ENCODE peak calls at places on chromosomes 5 and 9, in eight cellular contexts. One of them, this sample, is unnamed. For H3K4me1, the result is how much of the 10 kb centered on the place peaks cover.

GRCh38 chr5:55063220-55063863 is 39.1 kb upstream of the GZMA start:
- DNase-seq in PC-3: peak
- DNase-seq in A549: no peak
- DNase-seq in left ventricle myocardium inferior: no peak
- DNase-seq in heart right ventricle: no peak
- DNase-seq in mucosa of descending colon: no peak
- DNase-seq in GM23248: peak
- DNase-seq in pancreas: no peak
- DNase-seq in this sample: no peak

GRCh38 chr5:178114325-178115135 is 1.2 kb downstream of the N4BP3 start:
- DNase-seq in mucosa of descending colon: peak
- DNase-seq in PC-3: no peak
- DNase-seq in left ventricle myocardium inferior: no peak
- DNase-seq in pancreas: no peak
- DNase-seq in GM23248: peak
- DNase-seq in A549: no peak
- DNase-seq in heart right ventricle: no peak
- DNase-seq in this sample: peak

GRCh38 chr9:97594414-97594921 is 38.7 kb downstream of the TSTD2 start:
- DNase-seq in mucosa of descending colon: no peak
- DNase-seq in GM23248: no peak
- DNase-seq in pancreas: peak
- DNase-seq in PC-3: no peak
- DNase-seq in heart right ventricle: peak
- DNase-seq in A549: no peak
- DNase-seq in left ventricle myocardium inferior: peak
- DNase-seq in this sample: no peak

GRCh38 chr5:37121027-37121426 is 128.1 kb downstream of the CPLANE1 start:
- DNase-seq in A549: no peak
- DNase-seq in left ventricle myocardium inferior: no peak
- DNase-seq in PC-3: no peak
- DNase-seq in GM23248: no peak
- DNase-seq in pancreas: no peak
- DNase-seq in mucosa of descending colon: no peak
- DNase-seq in heart right ventricle: no peak
- DNase-seq in this sample: no peak

GRCh38 chr5:135592312-135593045 is 13.7 kb upstream of the CXCL14 start:
- DNase-seq in A549: no peak
- DNase-seq in GM23248: no peak
- DNase-seq in heart right ventricle: no peak
- DNase-seq in left ventricle myocardium inferior: no peak
- DNase-seq in pancreas: no peak
- DNase-seq in PC-3: no peak
- DNase-seq in mucosa of descending colon: no peak
- DNase-seq in this sample: no peak

GRCh38 chr5:115461506-115462290 is 82.9 kb downstream of the FEM1C start:
- DNase-seq in pancreas: no peak
- DNase-seq in PC-3: peak
- DNase-seq in heart right ventricle: no peak
- DNase-seq in A549: peak
- DNase-seq in GM23248: peak
- DNase-seq in left ventricle myocardium inferior: no peak
- DNase-seq in mucosa of descending colon: no peak
- DNase-seq in this sample: no peak

GRCh38 chr5:148454576-148454975 is 70.8 kb downstream of the FBXO38 start:
- DNase-seq in PC-3: no peak
- DNase-seq in A549: no peak
- DNase-seq in GM23248: no peak
- DNase-seq in pancreas: no peak
- DNase-seq in mucosa of descending colon: no peak
- DNase-seq in heart right ventricle: no peak
- DNase-seq in left ventricle myocardium inferior: no peak
- DNase-seq in this sample: peak

GRCh38 chr5:132224721-132225120 is 2.9 kb downstream of the P4HA2 start:
- DNase-seq in A549: no peak
- DNase-seq in heart right ventricle: peak
- DNase-seq in PC-3: no peak
- DNase-seq in GM23248: peak
- DNase-seq in mucosa of descending colon: no peak
- DNase-seq in pancreas: no peak
- DNase-seq in left ventricle myocardium inferior: no peak
- DNase-seq in this sample: no peak

GRCh38 chr9:118630931-118631595 is 738.2 kb downstream of the BRINP1 start:
- DNase-seq in left ventricle myocardium inferior: no peak
- DNase-seq in A549: no peak
- DNase-seq in pancreas: no peak
- DNase-seq in heart right ventricle: no peak
- DNase-seq in PC-3: no peak
- DNase-seq in GM23248: peak
- DNase-seq in mucosa of descending colon: no peak
- DNase-seq in this sample: no peak

GRCh38 chr9:18890372-18890771 is 142.6 kb downstream of the SAXO1 start:
- DNase-seq in pancreas: no peak
- DNase-seq in mucosa of descending colon: no peak
- DNase-seq in A549: no peak
- DNase-seq in GM23248: peak
- DNase-seq in PC-3: peak
- DNase-seq in left ventricle myocardium inferior: no peak
- DNase-seq in heart right ventricle: no peak
- DNase-seq in this sample: no peak

DNA sequence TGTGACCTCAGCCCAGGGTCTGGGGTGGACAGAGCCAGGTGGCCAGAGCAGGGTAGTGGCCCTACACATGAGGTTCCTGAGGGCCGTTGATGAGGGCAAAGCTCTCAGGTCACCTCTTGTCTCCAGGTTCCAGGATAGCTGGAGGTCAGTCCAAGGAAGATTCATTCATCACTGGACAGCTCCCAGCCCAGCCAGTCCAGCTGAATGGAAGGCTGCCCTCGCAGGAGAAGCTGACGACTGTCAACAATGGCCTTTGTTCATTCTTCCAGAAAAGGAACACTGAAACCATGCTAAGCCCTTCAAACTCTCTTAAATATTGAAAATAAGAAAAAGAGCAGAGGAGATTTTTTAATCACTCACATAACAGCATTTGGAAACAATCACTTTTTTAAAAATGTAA is 169.7 kb upstream of the TBCA start:
- DNase-seq in pancreas: no peak
- DNase-seq in left ventricle myocardium inferior: no peak
- DNase-seq in mucosa of descending colon: no peak
- DNase-seq in A549: no peak
- DNase-seq in heart right ventricle: no peak
- DNase-seq in PC-3: no peak
- DNase-seq in GM23248: peak
- DNase-seq in this sample: no peak
- H3K4me1 ChIP-seq in pancreas: under half
- H3K4me1 ChIP-seq in left ventricle myocardium inferior: under half
- H3K4me1 ChIP-seq in mucosa of descending colon: under half
- H3K4me1 ChIP-seq in A549: under half
- H3K4me1 ChIP-seq in heart right ventricle: under half
- H3K4me1 ChIP-seq in PC-3: under half
- H3K4me1 ChIP-seq in GM23248: under half
- H3K4me1 ChIP-seq in this sample: under half

DNA sequence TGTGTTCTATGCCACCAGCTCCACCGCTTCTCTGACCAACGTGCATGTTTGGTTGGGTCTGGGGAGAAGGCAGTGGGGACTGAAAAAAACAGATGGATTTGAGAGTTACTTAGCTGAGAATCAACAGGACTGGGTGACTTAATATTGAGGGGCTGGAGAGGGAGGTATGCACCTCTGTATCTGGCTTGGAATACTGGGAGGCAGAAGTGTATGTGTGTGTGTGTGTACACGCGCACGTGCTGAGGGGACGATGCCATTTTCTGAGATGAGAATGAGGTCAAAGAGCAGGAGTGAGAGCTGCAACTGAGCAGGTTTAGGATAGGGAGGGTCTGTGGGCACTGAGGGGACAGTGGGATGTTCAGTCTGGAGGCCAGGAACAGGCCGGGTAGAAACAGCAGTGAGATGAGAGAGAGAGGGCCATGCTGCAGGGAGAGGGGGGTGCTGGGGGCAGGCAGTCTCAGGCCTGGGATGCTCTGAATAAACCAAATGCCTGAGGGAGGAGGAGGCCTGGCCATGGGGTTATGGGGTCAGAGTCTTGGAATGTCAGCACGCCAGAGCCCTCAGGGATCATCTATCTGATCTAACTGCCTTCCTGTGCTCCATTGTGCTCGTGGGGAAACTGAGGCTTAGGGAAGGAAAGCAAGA is 14.0 kb downstream of the PDGFRB start:
- DNase-seq in A549: no peak
- DNase-seq in GM23248: peak
- DNase-seq in left ventricle myocardium inferior: no peak
- DNase-seq in mucosa of descending colon: no peak
- DNase-seq in PC-3: no peak
- DNase-seq in heart right ventricle: no peak
- DNase-seq in pancreas: no peak
- DNase-seq in this sample: peak
- H3K4me1 ChIP-seq in A549: half or more
- H3K4me1 ChIP-seq in GM23248: half or more
- H3K4me1 ChIP-seq in left ventricle myocardium inferior: half or more
- H3K4me1 ChIP-seq in mucosa of descending colon: under half
- H3K4me1 ChIP-seq in PC-3: under half
- H3K4me1 ChIP-seq in heart right ventricle: half or more
- H3K4me1 ChIP-seq in pancreas: under half
- H3K4me1 ChIP-seq in this sample: under half

GRCh38 chr5:133232435-133232834 is 180.6 kb downstream of the HSPA4 start:
- DNase-seq in left ventricle myocardium inferior: no peak
- DNase-seq in pancreas: no peak
- DNase-seq in mucosa of descending colon: no peak
- DNase-seq in GM23248: no peak
- DNase-seq in PC-3: no peak
- DNase-seq in A549: no peak
- DNase-seq in heart right ventricle: no peak
- DNase-seq in this sample: no peak

GRCh38 chr5:133230823-133231578 is 179.2 kb downstream of the HSPA4 start:
- DNase-seq in GM23248: no peak
- DNase-seq in PC-3: no peak
- DNase-seq in left ventricle myocardium inferior: no peak
- DNase-seq in A549: no peak
- DNase-seq in heart right ventricle: no peak
- DNase-seq in pancreas: no peak
- DNase-seq in mucosa of descending colon: no peak
- DNase-seq in this sample: no peak

GRCh38 chr5:133233616-133234015 is 181.8 kb downstream of the HSPA4 start:
- DNase-seq in PC-3: no peak
- DNase-seq in pancreas: peak
- DNase-seq in GM23248: no peak
- DNase-seq in left ventricle myocardium inferior: no peak
- DNase-seq in mucosa of descending colon: no peak
- DNase-seq in heart right ventricle: no peak
- DNase-seq in A549: no peak
- DNase-seq in this sample: no peak

GRCh38 chr5:133232911-133233310 is 181.1 kb downstream of the HSPA4 start:
- DNase-seq in heart right ventricle: no peak
- DNase-seq in A549: no peak
- DNase-seq in mucosa of descending colon: no peak
- DNase-seq in left ventricle myocardium inferior: no peak
- DNase-seq in PC-3: no peak
- DNase-seq in pancreas: no peak
- DNase-seq in GM23248: no peak
- DNase-seq in this sample: no peak

GRCh38 chr5:133232011-133232410 is 180.2 kb downstream of the HSPA4 start:
- DNase-seq in left ventricle myocardium inferior: no peak
- DNase-seq in heart right ventricle: no peak
- DNase-seq in mucosa of descending colon: peak
- DNase-seq in GM23248: no peak
- DNase-seq in PC-3: no peak
- DNase-seq in A549: no peak
- DNase-seq in pancreas: no peak
- DNase-seq in this sample: no peak
- H3K4me1 ChIP-seq in left ventricle myocardium inferior: under half
- H3K4me1 ChIP-seq in heart right ventricle: under half
- H3K4me1 ChIP-seq in mucosa of descending colon: under half
- H3K4me1 ChIP-seq in GM23248: under half
- H3K4me1 ChIP-seq in PC-3: under half
- H3K4me1 ChIP-seq in A549: under half
- H3K4me1 ChIP-seq in pancreas: under half
- H3K4me1 ChIP-seq in this sample: under half

DNA sequence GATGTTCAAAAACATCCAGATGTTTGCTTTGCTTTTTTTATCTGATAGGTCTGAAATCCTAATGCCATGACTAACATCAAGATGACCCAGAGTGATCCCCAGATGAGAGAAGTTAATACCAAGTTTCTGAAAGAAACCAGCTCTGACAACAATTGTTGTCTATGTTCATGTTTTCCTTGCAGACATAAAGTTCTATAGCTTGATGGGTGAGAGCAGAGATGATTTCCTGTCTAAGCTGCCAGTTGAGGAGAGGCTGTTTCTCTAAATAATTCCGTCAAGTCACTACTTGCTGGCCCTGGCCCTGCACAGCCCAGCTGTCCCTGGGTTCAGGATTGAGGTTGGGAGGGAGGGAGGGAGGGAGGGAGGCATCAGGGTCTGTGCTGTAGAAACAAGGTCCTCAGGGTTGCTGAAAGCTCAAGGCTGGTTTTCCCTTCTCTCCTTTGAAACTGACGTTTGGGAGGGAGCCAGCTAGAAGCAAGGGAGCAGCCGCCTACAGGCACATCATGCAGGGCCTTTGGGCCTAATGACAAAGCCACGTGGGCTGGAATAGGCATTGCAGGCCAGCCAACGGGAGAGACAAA is 3.9 kb downstream of the SPARC start:
- DNase-seq in mucosa of descending colon: no peak
- DNase-seq in heart right ventricle: no peak
- DNase-seq in GM23248: peak
- DNase-seq in PC-3: no peak
- DNase-seq in left ventricle myocardium inferior: no peak
- DNase-seq in A549: no peak
- DNase-seq in pancreas: no peak
- DNase-seq in this sample: no peak
- H3K4me1 ChIP-seq in mucosa of descending colon: under half
- H3K4me1 ChIP-seq in heart right ventricle: half or more
- H3K4me1 ChIP-seq in GM23248: half or more
- H3K4me1 ChIP-seq in PC-3: under half
- H3K4me1 ChIP-seq in left ventricle myocardium inferior: half or more
- H3K4me1 ChIP-seq in A549: under half
- H3K4me1 ChIP-seq in pancreas: under half
- H3K4me1 ChIP-seq in this sample: under half

DNA sequence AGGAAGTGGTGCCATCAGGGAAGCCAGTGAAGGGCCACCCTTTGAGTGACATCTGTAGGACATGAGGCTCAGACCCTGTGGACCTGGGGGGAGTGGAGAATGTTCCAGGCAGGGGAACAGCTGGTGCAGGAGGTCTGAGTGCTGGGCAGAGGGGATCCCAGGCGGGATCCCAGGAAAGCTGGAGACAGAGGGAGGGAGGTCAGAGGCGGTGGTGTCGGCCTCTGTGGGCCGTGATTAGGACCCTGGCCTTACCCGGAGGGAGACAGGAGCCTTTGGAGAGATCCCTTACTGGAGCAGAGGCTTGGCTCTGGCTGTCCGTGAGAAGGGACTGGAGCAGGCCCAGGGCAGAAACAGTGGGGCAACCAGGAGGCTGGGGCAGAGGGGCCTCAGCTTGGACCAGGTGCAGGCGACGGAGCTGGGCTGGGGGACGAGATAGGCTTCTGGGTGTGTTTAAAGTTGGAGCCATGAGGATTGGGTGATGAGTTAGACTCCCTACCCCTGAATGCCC is 12.1 kb upstream of the GRHPR start:
- DNase-seq in mucosa of descending colon: no peak
- DNase-seq in PC-3: no peak
- DNase-seq in pancreas: no peak
- DNase-seq in heart right ventricle: no peak
- DNase-seq in left ventricle myocardium inferior: no peak
- DNase-seq in GM23248: no peak
- DNase-seq in A549: no peak
- DNase-seq in this sample: no peak
- H3K4me1 ChIP-seq in mucosa of descending colon: under half
- H3K4me1 ChIP-seq in PC-3: under half
- H3K4me1 ChIP-seq in pancreas: under half
- H3K4me1 ChIP-seq in heart right ventricle: under half
- H3K4me1 ChIP-seq in left ventricle myocardium inferior: under half
- H3K4me1 ChIP-seq in GM23248: under half
- H3K4me1 ChIP-seq in A549: under half
- H3K4me1 ChIP-seq in this sample: under half

GRCh38 chr9:37967272-37967581 is 63.3 kb upstream of the SLC25A51 start:
- DNase-seq in PC-3: no peak
- DNase-seq in A549: no peak
- DNase-seq in heart right ventricle: no peak
- DNase-seq in GM23248: no peak
- DNase-seq in left ventricle myocardium inferior: no peak
- DNase-seq in mucosa of descending colon: no peak
- DNase-seq in pancreas: no peak
- DNase-seq in this sample: no peak
- H3K4me1 ChIP-seq in PC-3: half or more
- H3K4me1 ChIP-seq in A549: half or more
- H3K4me1 ChIP-seq in heart right ventricle: under half
- H3K4me1 ChIP-seq in GM23248: half or more
- H3K4me1 ChIP-seq in left ventricle myocardium inferior: half or more
- H3K4me1 ChIP-seq in mucosa of descending colon: half or more
- H3K4me1 ChIP-seq in pancreas: half or more
- H3K4me1 ChIP-seq in this sample: under half

This sample was measured in mesendoderm.